ENCODE peak calls at places on chromosomes 1 and 21, in eight cellular contexts. One of them, this sample, is unnamed.

GRCh38 chr1:115116511-115116910 is 27.2 kb upstream of the TSPAN2 start:
- DNase-seq in cardiac muscle cell: no peak
- DNase-seq in AG04450: no peak
- DNase-seq in GM23338: no peak
- DNase-seq in psoas muscle: no peak
- DNase-seq in HCT116: no peak
- DNase-seq in IMR-90: no peak
- DNase-seq in OCI-LY7: no peak
- DNase-seq in this sample: no peak

GRCh38 chr1:230110971-230111370 is 43.9 kb downstream of the GALNT2 start:
- DNase-seq in IMR-90: no peak
- DNase-seq in AG04450: no peak
- DNase-seq in HCT116: no peak
- DNase-seq in psoas muscle: no peak
- DNase-seq in cardiac muscle cell: no peak
- DNase-seq in GM23338: no peak
- DNase-seq in OCI-LY7: no peak
- DNase-seq in this sample: no peak

GRCh38 chr1:47914218-47914937 is 82.8 kb downstream of the TRABD2B start:
- DNase-seq in psoas muscle: no peak
- DNase-seq in AG04450: no peak
- DNase-seq in HCT116: no peak
- DNase-seq in GM23338: no peak
- DNase-seq in cardiac muscle cell: no peak
- DNase-seq in OCI-LY7: no peak
- DNase-seq in IMR-90: no peak
- DNase-seq in this sample: no peak

GRCh38 chr1:63864224-63864623 is 90.4 kb downstream of the ROR1 start:
- DNase-seq in GM23338: no peak
- DNase-seq in IMR-90: peak; percentile 16
- DNase-seq in psoas muscle: no peak
- DNase-seq in HCT116: no peak
- DNase-seq in AG04450: no peak
- DNase-seq in OCI-LY7: no peak
- DNase-seq in cardiac muscle cell: no peak
- DNase-seq in this sample: no peak

GRCh38 chr1:153799016-153799415 is 23.8 kb downstream of the SLC27A3 start:
- DNase-seq in psoas muscle: peak; percentile 24
- DNase-seq in HCT116: no peak
- DNase-seq in GM23338: no peak
- DNase-seq in OCI-LY7: no peak
- DNase-seq in AG04450: no peak
- DNase-seq in IMR-90: no peak
- DNase-seq in cardiac muscle cell: no peak
- DNase-seq in this sample: no peak

GRCh38 chr21:43815991-43816390 is 26.6 kb downstream of the RRP1 start:
- DNase-seq in AG04450: no peak
- DNase-seq in OCI-LY7: no peak
- DNase-seq in HCT116: no peak
- DNase-seq in GM23338: no peak
- DNase-seq in psoas muscle: peak; percentile 39
- DNase-seq in cardiac muscle cell: no peak
- DNase-seq in IMR-90: no peak
- DNase-seq in this sample: no peak

GRCh38 chr1:154847891-154848290 is 22.2 kb downstream of the KCNN3 start:
- DNase-seq in cardiac muscle cell: peak; percentile 45
- DNase-seq in psoas muscle: peak; percentile 71
- DNase-seq in HCT116: no peak
- DNase-seq in OCI-LY7: no peak
- DNase-seq in IMR-90: no peak
- DNase-seq in AG04450: no peak
- DNase-seq in GM23338: no peak
- DNase-seq in this sample: no peak

GRCh38 chr1:1336446-1336845 is 5.4 kb downstream of the TAS1R3 start:
- DNase-seq in OCI-LY7: no peak
- DNase-seq in psoas muscle: no peak
- DNase-seq in HCT116: no peak
- DNase-seq in GM23338: no peak
- DNase-seq in AG04450: no peak
- DNase-seq in IMR-90: no peak
- DNase-seq in cardiac muscle cell: no peak
- DNase-seq in this sample: no peak

GRCh38 chr1:25685211-25685750 is 68.7 kb downstream of the MAN1C1 start:
- DNase-seq in HCT116: no peak
- DNase-seq in cardiac muscle cell: no peak
- DNase-seq in GM23338: no peak
- DNase-seq in psoas muscle: no peak
- DNase-seq in AG04450: no peak
- DNase-seq in OCI-LY7: no peak
- DNase-seq in IMR-90: no peak
- DNase-seq in this sample: no peak

GRCh38 chr1:47756006-47756405 is 241.2 kb downstream of the TRABD2B start:
- DNase-seq in GM23338: no peak
- DNase-seq in IMR-90: no peak
- DNase-seq in HCT116: no peak
- DNase-seq in cardiac muscle cell: no peak
- DNase-seq in psoas muscle: no peak
- DNase-seq in AG04450: no peak
- DNase-seq in OCI-LY7: no peak
- DNase-seq in this sample: no peak

DNA sequence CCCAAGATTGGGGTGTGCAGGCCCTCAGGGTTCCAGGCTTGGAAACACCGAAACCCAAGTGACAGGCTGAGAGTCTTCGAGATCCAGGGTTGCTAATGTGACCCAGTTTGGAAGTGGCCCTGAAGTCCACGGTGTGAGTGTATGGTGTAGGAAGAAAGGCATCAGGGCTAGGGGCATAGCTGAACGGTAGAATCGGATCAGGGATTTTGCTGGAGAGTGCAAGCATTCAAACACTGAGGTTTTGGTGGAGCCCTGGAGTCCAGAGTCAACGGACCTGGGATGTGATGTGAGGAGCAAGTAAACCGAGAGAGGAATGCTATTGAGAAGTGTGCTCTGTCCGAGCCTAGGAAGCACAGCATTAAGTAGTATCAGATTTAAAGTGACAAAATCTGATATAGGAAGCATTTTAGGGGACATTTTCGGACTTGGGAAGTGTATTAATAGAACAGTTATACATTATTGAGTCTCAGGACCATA is 963 bp downstream of the NFYC start:
- DNase-seq in AG04450: no peak
- DNase-seq in HCT116: no peak
- DNase-seq in OCI-LY7: no peak
- DNase-seq in GM23338: peak; percentile 63
- DNase-seq in psoas muscle: no peak
- DNase-seq in cardiac muscle cell: peak; percentile 47
- DNase-seq in IMR-90: peak; percentile 25
- DNase-seq in this sample: no peak
- H3K27ac ChIP-seq in AG04450: peak overlapping the region; percentile 69
- H3K27ac ChIP-seq in HCT116: peak overlapping the region; percentile 98
- H3K27ac ChIP-seq in OCI-LY7: peak overlapping the region; percentile 87
- H3K27ac ChIP-seq in GM23338: peak overlapping the region; percentile 100
- H3K27ac ChIP-seq in psoas muscle: peak overlapping the region; percentile 93
- H3K27ac ChIP-seq in cardiac muscle cell: peak overlapping the region; percentile 100
- H3K27ac ChIP-seq in IMR-90: peak overlapping the region; percentile 42
- H3K27ac ChIP-seq in this sample: peak overlapping the region; percentile 96

GRCh38 chr21:42466700-42467612 is 29.1 kb downstream of the RSPH1 start:
- DNase-seq in GM23338: peak; percentile 60
- DNase-seq in IMR-90: peak; percentile 7
- DNase-seq in cardiac muscle cell: peak; percentile 37
- DNase-seq in OCI-LY7: peak; percentile 58
- DNase-seq in AG04450: no peak
- DNase-seq in HCT116: peak; percentile 23
- DNase-seq in psoas muscle: peak; percentile 47
- DNase-seq in this sample: no peak
- TF ChIP-seq CTCF in GM23338: peak; percentile 63
- TF ChIP-seq CTCF in IMR-90: no peak
- TF ChIP-seq CTCF in cardiac muscle cell: peak; percentile 23
- TF ChIP-seq CTCF in OCI-LY7: peak; percentile 66
- TF ChIP-seq CTCF in AG04450: no peak
- TF ChIP-seq CTCF in HCT116: peak; percentile 36
- TF ChIP-seq CTCF in psoas muscle: peak; percentile 34
- TF ChIP-seq CTCF in this sample: no peak

GRCh38 chr1:150164224-150164623 is 14.5 kb downstream of the PLEKHO1 start:
- DNase-seq in OCI-LY7: no peak
- DNase-seq in AG04450: no peak
- DNase-seq in GM23338: no peak
- DNase-seq in cardiac muscle cell: no peak
- DNase-seq in IMR-90: no peak
- DNase-seq in HCT116: no peak
- DNase-seq in psoas muscle: no peak
- DNase-seq in this sample: no peak
- H3K27ac ChIP-seq in OCI-LY7: peak overlapping the region; percentile 99
- H3K27ac ChIP-seq in AG04450: no peak overlapping the region
- H3K27ac ChIP-seq in GM23338: peak overlapping the region; percentile 75
- H3K27ac ChIP-seq in cardiac muscle cell: peak overlapping the region; percentile 100
- H3K27ac ChIP-seq in IMR-90: peak overlapping the region; percentile 50
- H3K27ac ChIP-seq in HCT116: no peak overlapping the region
- H3K27ac ChIP-seq in psoas muscle: peak overlapping the region; percentile 89
- H3K27ac ChIP-seq in this sample: no peak overlapping the region

DNA sequence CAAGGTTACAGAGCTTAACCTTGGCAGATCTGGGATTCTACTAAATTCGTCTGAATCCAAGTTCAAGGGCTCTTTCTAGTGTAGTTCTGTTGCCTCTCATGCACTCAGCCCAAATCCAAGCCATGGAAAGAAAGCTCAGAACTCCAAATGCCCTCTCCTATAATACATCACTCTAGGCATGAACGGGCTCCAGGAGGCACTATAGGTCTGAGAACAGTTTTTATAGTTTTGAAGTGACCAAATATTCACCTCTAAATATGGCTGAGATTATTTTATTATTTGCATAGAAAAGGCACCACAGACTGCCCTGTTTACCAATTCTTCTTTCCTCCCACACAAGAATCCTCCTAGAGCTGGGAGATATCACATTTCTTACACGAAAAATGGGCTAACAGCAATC is 327.9 kb upstream of the BEND5 start:
- DNase-seq in cardiac muscle cell: no peak
- DNase-seq in OCI-LY7: no peak
- DNase-seq in IMR-90: no peak
- DNase-seq in AG04450: no peak
- DNase-seq in HCT116: no peak
- DNase-seq in GM23338: peak; percentile 4
- DNase-seq in psoas muscle: no peak
- DNase-seq in this sample: no peak
- TF ChIP-seq CTCF in cardiac muscle cell: no peak
- TF ChIP-seq CTCF in OCI-LY7: no peak
- TF ChIP-seq CTCF in IMR-90: no peak
- TF ChIP-seq CTCF in AG04450: no peak
- TF ChIP-seq CTCF in HCT116: no peak
- TF ChIP-seq CTCF in GM23338: peak; percentile 35
- TF ChIP-seq CTCF in psoas muscle: no peak
- TF ChIP-seq CTCF in this sample: no peak

DNA sequence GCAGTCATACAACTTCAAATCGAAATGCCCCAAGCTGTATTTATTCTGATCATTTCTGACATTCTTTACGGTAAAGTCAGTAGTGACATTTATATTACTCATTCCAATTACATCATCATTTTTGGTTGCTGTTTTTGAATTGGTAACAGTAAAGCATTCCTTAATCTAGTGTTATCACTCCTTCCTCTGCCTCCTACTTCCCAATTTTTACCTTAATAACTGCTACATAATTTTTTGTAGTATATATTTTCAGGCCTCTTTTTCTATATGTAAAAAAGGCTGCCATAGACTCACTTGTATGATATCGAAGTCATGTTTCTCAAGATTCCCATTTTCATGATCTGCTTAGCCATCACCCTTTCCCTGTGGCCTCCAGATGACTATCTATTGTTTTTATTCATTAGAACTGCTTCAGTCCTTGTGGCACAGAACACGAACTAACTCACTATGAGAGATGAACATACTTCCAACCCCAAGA is 167.2 kb downstream of the RUNX1 start:
- DNase-seq in HCT116: no peak
- DNase-seq in GM23338: no peak
- DNase-seq in OCI-LY7: no peak
- DNase-seq in AG04450: peak; percentile 67
- DNase-seq in IMR-90: peak; percentile 92
- DNase-seq in psoas muscle: no peak
- DNase-seq in cardiac muscle cell: peak; percentile 76
- DNase-seq in this sample: peak; percentile 77
- H3K27ac ChIP-seq in HCT116: peak overlapping the region; percentile 31
- H3K27ac ChIP-seq in GM23338: no peak overlapping the region
- H3K27ac ChIP-seq in OCI-LY7: no peak overlapping the region
- H3K27ac ChIP-seq in AG04450: peak overlapping the region; percentile 92
- H3K27ac ChIP-seq in IMR-90: peak overlapping the region; percentile 90
- H3K27ac ChIP-seq in psoas muscle: no peak overlapping the region
- H3K27ac ChIP-seq in cardiac muscle cell: no peak overlapping the region
- H3K27ac ChIP-seq in this sample: no peak overlapping the region

DNA sequence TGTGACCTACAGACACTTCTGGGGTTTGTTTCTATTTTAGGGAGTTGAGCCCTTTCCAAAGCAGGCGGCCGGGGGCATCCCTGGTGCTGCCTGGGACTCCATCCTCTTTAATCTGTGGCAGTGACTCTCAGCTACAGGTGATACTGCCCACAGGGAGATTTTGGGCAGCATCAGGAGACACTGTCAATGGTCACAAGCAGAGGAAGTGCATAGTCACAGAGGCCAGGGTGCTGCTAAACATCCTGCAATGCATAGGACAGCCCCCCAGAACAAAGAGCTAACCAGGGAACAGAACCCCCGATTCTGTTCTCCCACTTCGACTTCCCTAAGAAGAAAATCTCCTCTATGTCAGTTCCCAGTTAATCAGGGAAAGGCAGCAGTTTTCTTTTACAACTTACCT is 66.2 kb downstream of the TEX35 start:
- DNase-seq in OCI-LY7: peak; percentile 69
- DNase-seq in cardiac muscle cell: no peak
- DNase-seq in psoas muscle: no peak
- DNase-seq in GM23338: no peak
- DNase-seq in HCT116: no peak
- DNase-seq in IMR-90: no peak
- DNase-seq in AG04450: no peak
- DNase-seq in this sample: no peak
- TF ChIP-seq CTCF in OCI-LY7: no peak
- TF ChIP-seq CTCF in cardiac muscle cell: no peak
- TF ChIP-seq CTCF in psoas muscle: no peak
- TF ChIP-seq CTCF in GM23338: no peak
- TF ChIP-seq CTCF in HCT116: no peak
- TF ChIP-seq CTCF in IMR-90: no peak
- TF ChIP-seq CTCF in AG04450: no peak
- TF ChIP-seq CTCF in this sample: no peak

GRCh38 chr1:17618558-17619247 is 79.2 kb downstream of the ARHGEF10L start:
- DNase-seq in psoas muscle: peak; percentile 74
- DNase-seq in AG04450: no peak
- DNase-seq in HCT116: no peak
- DNase-seq in OCI-LY7: no peak
- DNase-seq in IMR-90: no peak
- DNase-seq in GM23338: no peak
- DNase-seq in cardiac muscle cell: no peak
- DNase-seq in this sample: no peak
- H3K27ac ChIP-seq in psoas muscle: peak overlapping the region; percentile 93
- H3K27ac ChIP-seq in AG04450: peak overlapping the region; percentile 52
- H3K27ac ChIP-seq in HCT116: no peak overlapping the region
- H3K27ac ChIP-seq in OCI-LY7: no peak overlapping the region
- H3K27ac ChIP-seq in IMR-90: no peak overlapping the region
- H3K27ac ChIP-seq in GM23338: no peak overlapping the region
- H3K27ac ChIP-seq in cardiac muscle cell: peak overlapping the region; percentile 81
- H3K27ac ChIP-seq in this sample: no peak overlapping the region